ENCODE peak calls at places on chromosomes 11 and 22, in eight cellular contexts. C, M, V, J, G, A, F and K are unnamed samples. For H3K4me1, the result is how much of the 10 kb centered on the place peaks cover.

GRCh38 chr11:35663408-35663702 is 780 bp downstream of the TRIM44 start:
- DNase-seq in C (no peak), M (no peak), V (no peak), J (no peak), G (no peak), A (no peak), F (no peak), K (no peak)

GRCh38 chr22:45910928-45911467 is 66.0 kb downstream of the WNT7B start:
- DNase-seq in C (no peak), M (no peak), V (no peak), J (no peak), G (no peak), A (no peak), F (no peak), K (no peak)

GRCh38 chr11:130209128-130209932 is 49.7 kb downstream of the ST14 start:
- DNase-seq in C (no peak), M (no peak), V (no peak), J (no peak), G (no peak), A (peak), F (peak), K (no peak)

GRCh38 chr11:95254139-95254704 is 23.2 kb upstream of the SESN3 start:
- DNase-seq in C (peak), M (peak), V (peak), J (peak), G (peak), A (peak), F (peak), K (peak)

GRCh38 chr11:69497221-69497787 is 15.8 kb downstream of the LINC01488 start:
- DNase-seq in C (peak), M (peak), V (peak), J (peak), G (no peak), A (peak), F (no peak), K (peak)

GRCh38 chr11:102361100-102362021 is 14.3 kb downstream of the BIRC2 start:
- DNase-seq in C (no peak), M (no peak), V (no peak), J (no peak), G (no peak), A (no peak), F (no peak), K (no peak)

GRCh38 chr11:35974878-35975578 is 31.2 kb downstream of the LDLRAD3 start:
- DNase-seq in C (no peak), M (no peak), V (no peak), J (peak), G (no peak), A (no peak), F (no peak), K (no peak)

GRCh38 chr11:44157019-44157418 is 61.5 kb downstream of the EXT2 start:
- DNase-seq in C (no peak), M (no peak), V (no peak), J (no peak), G (no peak), A (no peak), F (no peak), K (no peak)

GRCh38 chr22:40326905-40327735 is 19.2 kb upstream of the ADSL start:
- DNase-seq in C (no peak), M (peak), V (no peak), J (no peak), G (no peak), A (no peak), F (peak), K (no peak)

GRCh38 chr22:36979016-36979415 is 40.2 kb downstream of the TST start:
- DNase-seq in C (no peak), M (no peak), V (no peak), J (no peak), G (no peak), A (no peak), F (no peak), K (no peak)

GRCh38 chr22:36979511-36979910 is 39.7 kb downstream of the TST start:
- DNase-seq in C (no peak), M (no peak), V (no peak), J (no peak), G (no peak), A (no peak), F (no peak), K (no peak)

GRCh38 chr22:36981247-36981775 is 37.9 kb downstream of the TST start:
- DNase-seq in C (no peak), M (no peak), V (no peak), J (no peak), G (no peak), A (no peak), F (peak), K (no peak)

GRCh38 chr22:36985490-36985889 is 33.8 kb downstream of the TST start:
- DNase-seq in C (no peak), M (no peak), V (no peak), J (no peak), G (no peak), A (no peak), F (no peak), K (no peak)

DNA sequence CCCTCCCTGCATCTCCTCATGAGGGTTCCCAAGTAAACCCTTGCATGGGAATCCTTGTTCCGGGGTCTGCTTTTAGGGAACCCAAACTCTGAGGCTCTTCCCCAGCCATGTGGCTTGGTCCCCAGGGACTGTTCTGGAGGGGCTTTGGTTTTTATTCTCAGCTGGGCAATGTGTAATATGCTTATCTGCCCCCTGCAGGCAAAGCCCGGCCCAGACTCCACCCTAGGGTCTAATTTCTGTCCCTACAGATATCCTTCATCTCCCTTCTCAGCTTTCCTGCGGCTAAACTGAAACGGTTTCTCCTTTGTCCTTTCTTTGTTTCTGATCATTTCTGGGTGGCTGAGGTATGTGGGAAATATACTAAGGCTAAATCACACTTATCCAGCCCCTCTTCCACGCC is 37.1 kb downstream of the TST start:
- DNase-seq in C (no peak), M (no peak), V (no peak), J (no peak), G (no peak), A (no peak), F (no peak), K (no peak)
- TF ChIP-seq CTCF in C (no peak), M (no peak), V (no peak), J (no peak), G (no peak), A (no peak), F (peak), K (no peak)

DNA sequence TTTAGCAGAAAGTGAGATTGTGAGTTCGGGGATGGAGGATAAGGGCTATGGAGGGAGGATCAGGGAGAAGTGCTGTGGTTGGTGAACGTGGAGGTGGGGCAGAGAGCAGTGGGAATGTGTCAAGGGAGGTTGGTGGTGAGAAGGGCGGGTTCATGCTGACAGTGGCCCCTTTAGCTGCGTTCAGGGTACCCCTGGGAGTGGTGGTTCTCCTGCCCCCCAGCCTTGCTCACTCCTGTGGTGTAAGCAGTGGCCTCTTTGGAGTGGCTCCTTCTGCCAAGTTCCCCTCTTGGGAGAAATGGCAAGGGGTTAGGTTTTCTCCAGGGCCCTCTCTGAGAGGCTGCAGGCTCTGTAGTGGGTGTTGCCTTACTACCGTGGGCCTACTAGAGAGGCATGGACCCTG is 16.1 kb upstream of the NECTIN1 start:
- DNase-seq in C (no peak), M (no peak), V (no peak), J (no peak), G (no peak), A (no peak), F (no peak), K (no peak)
- H3K4me1 ChIP-seq in C (under half), M (under half), V (under half), J (under half), G (under half), A (under half), F (under half), K (under half)

GRCh38 chr22:33919591-33920501 is at the start of gene LARGE1:
- DNase-seq in C (peak), M (peak), V (peak), J (peak), G (no peak), A (peak), F (peak), K (peak)

GRCh38 chr22:33920927-33921575 is 775 bp upstream of the LARGE1 start:
- DNase-seq in C (peak), M (peak), V (peak), J (peak), G (peak), A (peak), F (peak), K (peak)

GRCh38 chr22:33918676-33919590 is 1.3 kb downstream of the LARGE1 start:
- DNase-seq in C (no peak), M (peak), V (no peak), J (no peak), G (no peak), A (no peak), F (no peak), K (no peak)

GRCh38 chr22:33914699-33915098 is 5.6 kb downstream of the LARGE1 start:
- DNase-seq in C (no peak), M (no peak), V (no peak), J (no peak), G (no peak), A (no peak), F (no peak), K (no peak)

DNA sequence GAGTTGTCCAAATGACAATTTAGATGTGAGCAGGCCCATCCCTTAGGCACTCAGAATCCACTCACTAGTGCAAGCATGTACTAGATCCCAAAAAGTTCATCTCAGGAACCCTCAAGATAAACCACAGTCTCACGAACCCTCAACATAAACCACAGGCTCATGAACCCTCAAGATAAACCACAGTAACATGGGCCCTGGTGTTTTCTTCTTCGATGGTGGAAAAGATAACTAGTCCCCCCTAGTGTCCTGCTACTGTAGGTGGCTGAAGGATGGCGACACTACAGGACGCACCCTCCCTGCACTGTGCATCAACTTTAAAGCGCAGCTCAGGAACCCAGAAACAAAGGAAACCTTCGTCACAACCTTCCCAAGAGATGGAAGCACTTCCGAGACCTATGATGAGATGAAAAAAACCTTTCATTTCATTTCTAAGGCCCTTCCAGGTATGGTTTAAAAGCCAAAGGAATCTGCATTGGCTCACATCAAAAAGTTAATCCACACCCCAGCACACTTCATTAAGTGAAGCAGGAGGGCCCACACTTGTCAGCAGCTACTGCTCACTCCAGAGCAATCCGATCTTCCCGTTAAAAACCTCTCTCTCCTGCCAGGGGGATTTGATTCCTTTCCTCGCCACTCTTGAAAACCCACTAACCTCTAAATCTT is 2.4 kb downstream of the LARGE1 start:
- DNase-seq in C (peak), M (peak), V (no peak), J (no peak), G (no peak), A (no peak), F (peak), K (no peak)
- TF ChIP-seq CTCF in C (no peak), M (peak), V (peak), J (peak), G (peak), A (no peak), F (peak), K (peak)

GRCh38 chr11:118006153-118006534 is 19.9 kb downstream of the IL10RA start:
- DNase-seq in C (no peak), M (no peak), V (no peak), J (no peak), G (no peak), A (no peak), F (no peak), K (no peak)
- H3K4me1 ChIP-seq in C (under half), M (under half), V (under half), J (under half), G (under half), A (under half), F (under half), K (under half)

GRCh38 chr11:119295178-119295577 is 21.8 kb downstream of the MCAM start:
- DNase-seq in C (no peak), M (peak), V (no peak), J (no peak), G (no peak), A (no peak), F (no peak), K (no peak)
- TF ChIP-seq CTCF in C (no peak), M (no peak), V (no peak), J (no peak), G (peak), A (no peak), F (peak), K (no peak)

DNA sequence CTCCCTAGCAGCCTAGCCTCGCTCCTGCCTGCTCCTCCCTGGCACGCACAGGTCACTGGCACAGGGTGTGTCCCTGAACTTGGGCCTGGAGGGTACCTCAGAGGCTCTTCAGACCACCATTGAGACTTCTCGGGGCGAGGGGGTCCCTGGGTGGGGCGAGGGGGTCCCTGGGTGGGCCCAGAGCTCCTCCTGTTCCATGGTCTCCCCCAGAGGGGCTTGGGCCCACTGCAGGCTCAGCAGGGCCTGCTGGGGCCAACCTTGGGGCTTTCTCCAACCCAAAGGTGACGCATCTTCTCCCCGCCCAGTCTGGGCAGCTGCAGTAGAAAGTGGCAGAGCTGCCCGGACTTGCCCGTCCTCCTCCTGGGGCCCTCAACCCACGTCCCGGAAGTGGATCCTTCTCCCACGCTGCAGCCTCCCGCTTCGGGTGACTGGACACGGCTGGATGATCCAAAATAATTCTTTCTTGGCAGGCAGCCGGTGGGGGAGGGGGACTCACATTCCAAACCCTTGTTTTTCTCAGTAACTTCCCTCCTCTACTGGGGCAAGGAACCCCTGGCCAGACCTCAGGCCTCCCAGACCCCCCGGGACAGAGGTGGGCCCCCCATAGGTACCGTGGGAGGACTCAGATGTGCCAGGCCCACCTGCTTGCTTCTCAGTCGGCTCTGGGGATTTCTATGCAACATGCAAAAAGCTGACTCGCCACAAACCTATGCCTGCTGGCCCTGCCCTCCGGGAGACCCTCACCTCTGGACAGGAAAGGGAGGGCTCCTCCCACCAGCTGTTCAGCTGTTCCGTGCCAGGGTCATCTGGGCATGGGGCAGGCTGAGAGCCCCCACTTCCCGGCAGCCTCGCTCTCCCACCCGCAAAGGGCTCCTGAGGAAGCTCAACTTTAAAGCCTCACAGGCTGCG is 1.5 kb downstream of the PLXNB2 start:
- DNase-seq in C (no peak), M (peak), V (peak), J (peak), G (peak), A (peak), F (peak), K (peak)
- H3K4me1 ChIP-seq in C (under half), M (half or more), V (under half), J (under half), G (under half), A (half or more), F (under half), K (half or more)